ENCODE peak calls at places on chromosome 15, in seven cellular contexts. One of them, this sample, is unnamed.

GRCh38 chr15:63198752-63199250 is 9.4 kb downstream of the RAB8B start:
- DNase-seq in mesothelial cell of epicardium: no peak
- DNase-seq in occipital lobe: no peak
- DNase-seq in ELF-1: no peak
- DNase-seq in H7: no peak
- DNase-seq in upper lobe of right lung: no peak
- DNase-seq in epithelial cell of esophagus: no peak
- DNase-seq in this sample: no peak

GRCh38 chr15:70698991-70699390 is 64.4 kb downstream of the UACA start:
- DNase-seq in epithelial cell of esophagus: no peak
- DNase-seq in mesothelial cell of epicardium: no peak
- DNase-seq in ELF-1: no peak
- DNase-seq in occipital lobe: no peak
- DNase-seq in H7: no peak
- DNase-seq in upper lobe of right lung: no peak
- DNase-seq in this sample: no peak

GRCh38 chr15:23687143-23687470 is at the start of gene NDN:
- DNase-seq in epithelial cell of esophagus: peak; percentile 41
- DNase-seq in upper lobe of right lung: peak; percentile 78
- DNase-seq in H7: peak; percentile 90
- DNase-seq in mesothelial cell of epicardium: peak; percentile 72
- DNase-seq in ELF-1: peak; percentile 62
- DNase-seq in occipital lobe: peak; percentile 13
- DNase-seq in this sample: no peak

GRCh38 chr15:95693917-95694316 is 636.6 kb upstream of the NR2F2 start:
- DNase-seq in upper lobe of right lung: no peak
- DNase-seq in mesothelial cell of epicardium: no peak
- DNase-seq in H7: no peak
- DNase-seq in epithelial cell of esophagus: no peak
- DNase-seq in occipital lobe: no peak
- DNase-seq in ELF-1: no peak
- DNase-seq in this sample: no peak

GRCh38 chr15:95169701-95170459 is 938.5 kb downstream of the MCTP2 start:
- DNase-seq in ELF-1: no peak
- DNase-seq in H7: no peak
- DNase-seq in occipital lobe: peak; percentile 54
- DNase-seq in mesothelial cell of epicardium: no peak
- DNase-seq in upper lobe of right lung: no peak
- DNase-seq in epithelial cell of esophagus: peak; percentile 30
- DNase-seq in this sample: no peak

GRCh38 chr15:38474155-38474757 is 20.3 kb downstream of the FAM98B start:
- DNase-seq in upper lobe of right lung: no peak
- DNase-seq in occipital lobe: peak; percentile 15
- DNase-seq in H7: peak; percentile 44
- DNase-seq in epithelial cell of esophagus: peak; percentile 81
- DNase-seq in ELF-1: peak; percentile 25
- DNase-seq in mesothelial cell of epicardium: no peak
- DNase-seq in this sample: peak; percentile 22

GRCh38 chr15:69067296-69067695 is 52.8 kb downstream of the NOX5 start:
- DNase-seq in upper lobe of right lung: no peak
- DNase-seq in epithelial cell of esophagus: no peak
- DNase-seq in ELF-1: no peak
- DNase-seq in mesothelial cell of epicardium: no peak
- DNase-seq in occipital lobe: no peak
- DNase-seq in H7: no peak
- DNase-seq in this sample: no peak

GRCh38 chr15:69749797-69750196 is 297.2 kb downstream of the RPLP1 start:
- DNase-seq in ELF-1: no peak
- DNase-seq in upper lobe of right lung: no peak
- DNase-seq in H7: no peak
- DNase-seq in mesothelial cell of epicardium: no peak
- DNase-seq in epithelial cell of esophagus: peak; percentile 14
- DNase-seq in occipital lobe: no peak
- DNase-seq in this sample: peak; percentile 34

GRCh38 chr15:65767264-65767595 is 24.9 kb downstream of the DENND4A start:
- DNase-seq in upper lobe of right lung: no peak
- DNase-seq in H7: no peak
- DNase-seq in mesothelial cell of epicardium: no peak
- DNase-seq in ELF-1: no peak
- DNase-seq in epithelial cell of esophagus: no peak
- DNase-seq in occipital lobe: no peak
- DNase-seq in this sample: no peak

GRCh38 chr15:75359537-75360250 is 8.7 kb downstream of the MAN2C1 start:
- DNase-seq in H7: no peak
- DNase-seq in ELF-1: no peak
- DNase-seq in epithelial cell of esophagus: no peak
- DNase-seq in upper lobe of right lung: no peak
- DNase-seq in mesothelial cell of epicardium: no peak
- DNase-seq in occipital lobe: no peak
- DNase-seq in this sample: no peak

This sample was measured in RWPE1.